ENCODE peak calls at places on chromosomes 7 and 10, in eight cellular contexts. U is nephron progenitor cell; K is stimulated activated CD4-positive, alpha-beta T cell treated with anti-CD3 and anti-CD28 coated beads, Interleukin-2, amount 100 ng/mL, for 48 hours; B is kidney; S is epithelial cell of esophagus; O is natural killer cell treated with Interleukin-12 subunit alpha and Interleukin-12 subunit beta and Interleukin-15 and Interleukin-18, amount 100 ng/mL, for 72 hours; E is Calu3; W is T-helper 2 cell. J is an unnamed sample.

GRCh38 chr10:112721080-112721698 is 228.9 kb upstream of the TCF7L2 start:
- DNase-seq in U (peak), K (no peak), E (peak), S (peak), W (no peak), B (no peak), O (no peak), J (peak)

GRCh38 chr10:74502963-74503608 is 323.3 kb upstream of the KAT6B start:
- DNase-seq in B (no peak), K (no peak), S (peak), U (no peak), W (no peak), E (no peak), O (no peak), J (no peak)

GRCh38 chr7:80106498-80107113 is 28.0 kb upstream of the GNAI1 start:
- DNase-seq in B (no peak), W (no peak), E (no peak), O (no peak), S (no peak), K (no peak), U (no peak), J (no peak)

GRCh38 chr10:119541046-119541445 is 1.5 kb downstream of the RGS10 start:
- DNase-seq in U (no peak), S (peak), B (no peak), K (no peak), W (no peak), E (no peak), O (no peak), J (no peak)

GRCh38 chr7:135930565-135931423 is 46.4 kb downstream of the MTPN start:
- DNase-seq in U (no peak), S (peak), K (no peak), B (no peak), O (no peak), E (no peak), W (no peak), J (no peak)

GRCh38 chr10:116720241-116721047 is 21.9 kb downstream of the HSPA12A start:
- DNase-seq in E (no peak), S (no peak), W (no peak), U (peak), O (no peak), K (no peak), B (no peak), J (no peak)

GRCh38 chr7:45689011-45689796 is 115.0 kb downstream of the ADCY1 start:
- DNase-seq in E (no peak), W (no peak), O (no peak), K (no peak), S (peak), B (no peak), U (no peak), J (no peak)

GRCh38 chr10:71309919-71310318 is 9.1 kb upstream of the SLC29A3 start:
- DNase-seq in W (no peak), S (no peak), B (no peak), O (no peak), E (no peak), K (no peak), U (no peak), J (no peak)

GRCh38 chr7:13687500-13687899 is 302.0 kb downstream of the ETV1 start:
- DNase-seq in B (no peak), E (no peak), W (no peak), O (no peak), S (no peak), U (no peak), K (no peak), J (no peak)

GRCh38 chr10:50440489-50440888 is 183.3 kb downstream of the SGMS1 start:
- DNase-seq in S (no peak), K (no peak), E (no peak), U (no peak), B (no peak), O (no peak), W (no peak), J (no peak)